ENCODE peak calls at places on chromosomes 16 and 17, in seven cellular contexts. One of them, this sample, is unnamed.

GRCh38 chr16:57606847-57607501 is 21.5 kb upstream of the ADGRG1 start:
- DNase-seq in NCI-H1417 treated with DMSO at 0.1 percent for 48 hours: no peak
- DNase-seq in activated naive CD8-positive, alpha-beta T cell treated with anti-CD3 and anti-CD28 coated beads, Interleukin-2, amount 50 U/mL, for 24 hours: no peak
- DNase-seq in Daoy: no peak
- DNase-seq in psoas muscle: no peak
- DNase-seq in neural crest cell: no peak
- DNase-seq in heart right ventricle: no peak
- DNase-seq in this sample: peak; percentile 79

GRCh38 chr17:17913695-17914332 is 58.4 kb downstream of the TOM1L2 start:
- DNase-seq in heart right ventricle: peak; percentile 50
- DNase-seq in Daoy: peak; percentile 97
- DNase-seq in psoas muscle: peak; percentile 79
- DNase-seq in activated naive CD8-positive, alpha-beta T cell treated with anti-CD3 and anti-CD28 coated beads, Interleukin-2, amount 50 U/mL, for 24 hours: peak; percentile 33
- DNase-seq in NCI-H1417 treated with DMSO at 0.1 percent for 48 hours: peak; percentile 85
- DNase-seq in neural crest cell: no peak
- DNase-seq in this sample: no peak

GRCh38 chr16:21524068-21524751 is 75.2 kb upstream of the METTL9 start:
- DNase-seq in activated naive CD8-positive, alpha-beta T cell treated with anti-CD3 and anti-CD28 coated beads, Interleukin-2, amount 50 U/mL, for 24 hours: no peak
- DNase-seq in neural crest cell: no peak
- DNase-seq in psoas muscle: no peak
- DNase-seq in NCI-H1417 treated with DMSO at 0.1 percent for 48 hours: no peak
- DNase-seq in heart right ventricle: no peak
- DNase-seq in Daoy: no peak
- DNase-seq in this sample: no peak

GRCh38 chr17:5485270-5486205 is at the start of gene DERL2:
- DNase-seq in neural crest cell: no peak
- DNase-seq in Daoy: peak; percentile 65
- DNase-seq in psoas muscle: no peak
- DNase-seq in activated naive CD8-positive, alpha-beta T cell treated with anti-CD3 and anti-CD28 coated beads, Interleukin-2, amount 50 U/mL, for 24 hours: no peak
- DNase-seq in NCI-H1417 treated with DMSO at 0.1 percent for 48 hours: no peak
- DNase-seq in heart right ventricle: no peak
- DNase-seq in this sample: no peak

GRCh38 chr16:56355221-56355620 is 70.1 kb downstream of the AMFR start:
- DNase-seq in heart right ventricle: no peak
- DNase-seq in psoas muscle: no peak
- DNase-seq in NCI-H1417 treated with DMSO at 0.1 percent for 48 hours: no peak
- DNase-seq in neural crest cell: no peak
- DNase-seq in Daoy: no peak
- DNase-seq in activated naive CD8-positive, alpha-beta T cell treated with anti-CD3 and anti-CD28 coated beads, Interleukin-2, amount 50 U/mL, for 24 hours: no peak
- DNase-seq in this sample: no peak

GRCh38 chr16:868846-869822 is 68.6 kb upstream of the GNG13 start:
- DNase-seq in NCI-H1417 treated with DMSO at 0.1 percent for 48 hours: no peak
- DNase-seq in activated naive CD8-positive, alpha-beta T cell treated with anti-CD3 and anti-CD28 coated beads, Interleukin-2, amount 50 U/mL, for 24 hours: no peak
- DNase-seq in heart right ventricle: peak; percentile 8
- DNase-seq in psoas muscle: peak; percentile 11
- DNase-seq in neural crest cell: no peak
- DNase-seq in Daoy: no peak
- DNase-seq in this sample: no peak

GRCh38 chr17:43372273-43372911 is 26.4 kb upstream of the ARL4D start:
- DNase-seq in neural crest cell: no peak
- DNase-seq in activated naive CD8-positive, alpha-beta T cell treated with anti-CD3 and anti-CD28 coated beads, Interleukin-2, amount 50 U/mL, for 24 hours: no peak
- DNase-seq in psoas muscle: no peak
- DNase-seq in NCI-H1417 treated with DMSO at 0.1 percent for 48 hours: no peak
- DNase-seq in Daoy: no peak
- DNase-seq in heart right ventricle: no peak
- DNase-seq in this sample: no peak

GRCh38 chr17:19304209-19304608 is 58.3 kb downstream of the B9D1 start:
- DNase-seq in NCI-H1417 treated with DMSO at 0.1 percent for 48 hours: no peak
- DNase-seq in activated naive CD8-positive, alpha-beta T cell treated with anti-CD3 and anti-CD28 coated beads, Interleukin-2, amount 50 U/mL, for 24 hours: no peak
- DNase-seq in Daoy: peak; percentile 75
- DNase-seq in neural crest cell: no peak
- DNase-seq in heart right ventricle: no peak
- DNase-seq in psoas muscle: peak; percentile 21
- DNase-seq in this sample: no peak

GRCh38 chr17:19867094-19867653 is 562 bp downstream of the ULK2 start:
- DNase-seq in Daoy: peak; percentile 70
- DNase-seq in neural crest cell: peak; percentile 58
- DNase-seq in activated naive CD8-positive, alpha-beta T cell treated with anti-CD3 and anti-CD28 coated beads, Interleukin-2, amount 50 U/mL, for 24 hours: peak; percentile 51
- DNase-seq in NCI-H1417 treated with DMSO at 0.1 percent for 48 hours: no peak
- DNase-seq in heart right ventricle: peak; percentile 72
- DNase-seq in psoas muscle: peak; percentile 36
- DNase-seq in this sample: peak; percentile 63

GRCh38 chr17:1541367-1541904 is 21.2 kb downstream of the PITPNA start:
- DNase-seq in Daoy: no peak
- DNase-seq in neural crest cell: no peak
- DNase-seq in heart right ventricle: no peak
- DNase-seq in psoas muscle: no peak
- DNase-seq in activated naive CD8-positive, alpha-beta T cell treated with anti-CD3 and anti-CD28 coated beads, Interleukin-2, amount 50 U/mL, for 24 hours: no peak
- DNase-seq in NCI-H1417 treated with DMSO at 0.1 percent for 48 hours: no peak
- DNase-seq in this sample: no peak

GRCh38 chr16:81060576-81061306 is 16.3 kb downstream of the C16orf46 start:
- DNase-seq in psoas muscle: no peak
- DNase-seq in Daoy: no peak
- DNase-seq in heart right ventricle: no peak
- DNase-seq in neural crest cell: no peak
- DNase-seq in NCI-H1417 treated with DMSO at 0.1 percent for 48 hours: no peak
- DNase-seq in activated naive CD8-positive, alpha-beta T cell treated with anti-CD3 and anti-CD28 coated beads, Interleukin-2, amount 50 U/mL, for 24 hours: no peak
- DNase-seq in this sample: no peak

GRCh38 chr17:80844418-80844990 is 147.1 kb upstream of the CHMP6 start:
- DNase-seq in NCI-H1417 treated with DMSO at 0.1 percent for 48 hours: no peak
- DNase-seq in Daoy: no peak
- DNase-seq in psoas muscle: no peak
- DNase-seq in neural crest cell: no peak
- DNase-seq in heart right ventricle: no peak
- DNase-seq in activated naive CD8-positive, alpha-beta T cell treated with anti-CD3 and anti-CD28 coated beads, Interleukin-2, amount 50 U/mL, for 24 hours: no peak
- DNase-seq in this sample: no peak

GRCh38 chr16:86565644-86566511 is 751 bp upstream of the FOXC2 start:
- DNase-seq in psoas muscle: no peak
- DNase-seq in NCI-H1417 treated with DMSO at 0.1 percent for 48 hours: no peak
- DNase-seq in activated naive CD8-positive, alpha-beta T cell treated with anti-CD3 and anti-CD28 coated beads, Interleukin-2, amount 50 U/mL, for 24 hours: no peak
- DNase-seq in Daoy: no peak
- DNase-seq in neural crest cell: no peak
- DNase-seq in heart right ventricle: no peak
- DNase-seq in this sample: no peak

This sample was measured in pancreas.